ENCODE peak calls at places on chromosomes 3 and 15, in seven cellular contexts. V is mammary epithelial cell, Q is neuronal stem cell, U is fibroblast of lung, N is H9, B is astrocyte, D is DND-41. E is an unnamed sample.

GRCh38 chr3:18443670-18444596 is 18.8 kb upstream of the SATB1 start:
- DNase-seq in V (no peak), Q (no peak), U (peak), N (peak), B (no peak), D (peak), E (peak)

GRCh38 chr3:56957520-56957919 is 102.9 kb upstream of the SPATA12 start:
- DNase-seq in V (no peak), Q (no peak), U (no peak), N (no peak), B (no peak), D (no peak), E (no peak)

GRCh38 chr3:79767194-79767952 is 425 bp downstream of the ROBO1 start:
- DNase-seq in V (no peak), Q (peak), U (peak), N (peak), B (peak), D (no peak), E (peak)

GRCh38 chr3:112395166-112395894 is 62.4 kb downstream of the CD200 start:
- DNase-seq in V (no peak), Q (no peak), U (peak), N (no peak), B (peak), D (no peak), E (no peak)

GRCh38 chr3:112546216-112546759 is 15.5 kb downstream of the ATG3 start:
- DNase-seq in V (peak), Q (no peak), U (peak), N (no peak), B (no peak), D (no peak), E (no peak)

GRCh38 chr15:57477736-57478522 is 101.6 kb downstream of the CGNL1 start:
- DNase-seq in V (no peak), Q (no peak), U (no peak), N (peak), B (no peak), D (no peak), E (peak)

GRCh38 chr3:94405258-94406035 is 342.6 kb downstream of the NSUN3 start:
- DNase-seq in V (peak), Q (no peak), U (peak), N (no peak), B (peak), D (no peak), E (no peak)

GRCh38 chr3:182129745-182130144 is 418.0 kb downstream of the SOX2 start:
- DNase-seq in V (no peak), Q (no peak), U (no peak), N (no peak), B (no peak), D (no peak), E (no peak)

GRCh38 chr3:159293493-159293892 is 491.6 kb downstream of the MFSD1 start:
- DNase-seq in V (no peak), Q (no peak), U (no peak), N (no peak), B (no peak), D (no peak), E (no peak)

GRCh38 chr3:5013021-5013906 is 34.0 kb downstream of the BHLHE40 start:
- DNase-seq in V (peak), Q (no peak), U (peak), N (peak), B (peak), D (no peak), E (no peak)

GRCh38 chr15:39230205-39230916 is 350.5 kb upstream of the THBS1 start:
- DNase-seq in V (no peak), Q (no peak), U (no peak), N (no peak), B (no peak), D (no peak), E (no peak)

GRCh38 chr3:71784914-71785593 is at the start of gene PROK2:
- DNase-seq in V (no peak), Q (peak), U (no peak), N (peak), B (no peak), D (no peak), E (peak)

GRCh38 chr3:149215474-149215873 is 6.2 kb downstream of the CP start:
- DNase-seq in V (no peak), Q (no peak), U (peak), N (no peak), B (peak), D (no peak), E (no peak)

GRCh38 chr15:93474728-93475127 is 385.7 kb upstream of the RGMA start:
- DNase-seq in V (no peak), Q (no peak), U (no peak), N (no peak), B (no peak), D (no peak), E (no peak)

GRCh38 chr3:13600950-13601691 is 52.2 kb downstream of the FBLN2 start:
- DNase-seq in V (peak), Q (no peak), U (peak), N (no peak), B (peak), D (no peak), E (no peak)

GRCh38 chr3:78926523-78926922 is 841.3 kb downstream of the ROBO1 start:
- DNase-seq in V (no peak), Q (no peak), U (peak), N (no peak), B (no peak), D (no peak), E (no peak)

GRCh38 chr3:175111036-175111435 is 251.9 kb downstream of the NAALADL2 start:
- DNase-seq in V (no peak), Q (no peak), U (peak), N (no peak), B (peak), D (no peak), E (no peak)

GRCh38 chr3:13895155-13896105 is 15.6 kb upstream of the WNT7A start:
- DNase-seq in V (peak), Q (peak), U (peak), N (peak), B (peak), D (peak), E (peak)

GRCh38 chr15:34783986-34784385 is 11.4 kb downstream of the ACTC1 start:
- DNase-seq in V (no peak), Q (no peak), U (no peak), N (no peak), B (no peak), D (no peak), E (no peak)

GRCh38 chr3:94336076-94336741 is 273.3 kb downstream of the NSUN3 start:
- DNase-seq in V (peak), Q (peak), U (peak), N (peak), B (peak), D (no peak), E (no peak)

GRCh38 chr15:39472661-39473657 is 107.9 kb upstream of the THBS1 start:
- DNase-seq in V (no peak), Q (no peak), U (peak), N (no peak), B (peak), D (no peak), E (peak)

GRCh38 chr3:46627078-46627477 is 14.8 kb downstream of the FAM240A start:
- DNase-seq in V (no peak), Q (no peak), U (no peak), N (no peak), B (no peak), D (no peak), E (no peak)

GRCh38 chr3:29178809-29179793 is 101.8 kb upstream of the RBMS3 start:
- DNase-seq in V (no peak), Q (no peak), U (peak), N (no peak), B (peak), D (no peak), E (no peak)

GRCh38 chr3:13504161-13504831 is 24.2 kb downstream of the HDAC11 start:
- DNase-seq in V (no peak), Q (no peak), U (peak), N (no peak), B (no peak), D (no peak), E (peak)

GRCh38 chr15:92822216-92823144 is 77.6 kb upstream of the CHD2 start:
- DNase-seq in V (no peak), Q (no peak), U (peak), N (no peak), B (no peak), D (no peak), E (no peak)

GRCh38 chr3:171704002-171704401 is 106.3 kb downstream of the PLD1 start:
- DNase-seq in V (peak), Q (no peak), U (peak), N (peak), B (peak), D (peak), E (no peak)

GRCh38 chr3:197711973-197712707 is 24.6 kb downstream of the RUBCN start:
- DNase-seq in V (peak), Q (peak), U (peak), N (peak), B (peak), D (peak), E (peak)

GRCh38 chr3:183253364-183253960 is 409 bp downstream of the B3GNT5 start:
- DNase-seq in V (no peak), Q (no peak), U (peak), N (no peak), B (peak), D (no peak), E (peak)

GRCh38 chr3:113607219-113607596 is 74.9 kb downstream of the SIDT1 start:
- DNase-seq in V (no peak), Q (no peak), U (no peak), N (no peak), B (no peak), D (no peak), E (no peak)

GRCh38 chr15:53072077-53072476 is 281.9 kb upstream of the ONECUT1 start:
- DNase-seq in V (peak), Q (peak), U (peak), N (peak), B (peak), D (peak), E (no peak)

GRCh38 chr3:71393093-71393492 is 190.4 kb downstream of the FOXP1 start:
- DNase-seq in V (peak), Q (no peak), U (peak), N (no peak), B (peak), D (no peak), E (no peak)

GRCh38 chr3:121552379-121552778 is 6.6 kb upstream of the POLQ start:
- DNase-seq in V (no peak), Q (no peak), U (no peak), N (no peak), B (no peak), D (no peak), E (no peak)

GRCh38 chr3:71244153-71245051 is 339.1 kb downstream of the FOXP1 start:
- DNase-seq in V (no peak), Q (no peak), U (peak), N (no peak), B (no peak), D (no peak), E (no peak)

GRCh38 chr3:184235381-184236032 is 6.1 kb downstream of the VWA5B2 start:
- DNase-seq in V (no peak), Q (no peak), U (no peak), N (no peak), B (no peak), D (no peak), E (no peak)

GRCh38 chr3:13308406-13308805 is 111.7 kb downstream of the NUP210 start:
- DNase-seq in V (peak), Q (peak), U (peak), N (peak), B (peak), D (peak), E (peak)

GRCh38 chr15:101379647-101380046 is 84.6 kb upstream of the SNRPA1 start:
- DNase-seq in V (no peak), Q (no peak), U (no peak), N (no peak), B (no peak), D (no peak), E (peak)

GRCh38 chr3:46615976-46616375 is 3.7 kb downstream of the FAM240A start:
- DNase-seq in V (no peak), Q (no peak), U (no peak), N (no peak), B (no peak), D (no peak), E (no peak)

GRCh38 chr3:184635774-184636173 is 74.2 kb downstream of the EPHB3 start:
- DNase-seq in V (no peak), Q (no peak), U (no peak), N (no peak), B (no peak), D (no peak), E (no peak)

DNA sequence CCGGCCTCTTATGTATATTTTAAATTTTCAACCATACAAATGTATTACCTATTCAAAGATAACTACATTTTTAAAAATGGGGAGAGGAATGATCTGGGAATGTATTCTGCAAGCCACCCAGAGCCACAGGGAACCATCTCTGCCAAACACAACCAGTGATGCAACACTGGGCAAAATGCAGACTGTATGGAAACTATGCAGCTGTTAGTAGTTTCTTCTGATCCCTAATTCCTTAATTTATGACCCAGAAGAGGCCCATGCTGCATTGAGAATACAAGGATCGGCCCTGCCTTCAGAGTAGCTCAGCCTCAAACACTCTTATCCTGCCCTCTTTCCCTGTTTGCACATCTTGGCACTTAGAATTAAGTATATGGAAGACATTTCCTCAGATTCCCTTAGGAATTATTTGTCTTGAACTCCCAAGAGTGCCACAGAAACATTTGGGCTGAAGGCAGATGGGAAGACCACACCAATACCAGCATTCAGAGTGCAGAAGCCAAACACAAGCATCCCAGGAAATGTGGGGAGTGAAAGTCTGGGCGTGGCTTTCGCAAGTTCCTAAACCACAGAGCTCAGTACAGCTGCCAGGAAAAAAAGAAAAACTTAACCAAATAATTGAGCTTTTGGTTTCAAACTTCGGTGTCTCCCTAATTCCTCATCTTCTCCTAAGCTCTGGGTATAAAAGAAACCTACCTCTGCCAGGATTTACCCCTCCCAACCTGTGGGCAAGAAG is 5.3 kb downstream of the SNUPN start:
- DNase-seq in V (peak), Q (no peak), U (peak), N (no peak), B (peak), D (no peak), E (no peak)
- H3K9ac ChIP-seq in V (peak), Q (no peak), U (peak), N (no peak), B (peak), D (no peak), E (no peak)

DNA sequence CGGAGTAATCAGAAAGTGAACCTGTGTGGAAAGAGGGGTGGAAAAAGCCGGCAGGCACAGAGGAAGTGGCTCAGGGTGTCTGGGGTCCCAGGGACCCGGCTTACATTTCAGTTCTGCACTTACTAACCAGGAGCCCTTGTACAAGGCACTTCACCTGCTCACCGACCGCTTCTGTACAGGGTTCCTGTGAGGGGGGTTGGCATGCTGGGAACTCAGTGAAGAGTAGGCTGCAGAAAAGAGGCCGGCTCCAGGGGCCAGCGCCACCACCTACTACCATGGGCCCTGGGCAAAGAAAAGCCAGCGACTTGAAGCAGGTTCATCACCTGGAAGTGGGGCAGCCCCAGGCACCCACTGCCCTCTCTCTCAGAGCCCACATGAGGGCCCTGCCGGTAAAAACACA is 6.2 kb downstream of the STIMATE start:
- DNase-seq in V (no peak), Q (no peak), U (no peak), N (no peak), B (no peak), D (no peak), E (no peak)
- H3K9ac ChIP-seq in V (no peak), Q (no peak), U (no peak), N (no peak), B (no peak), D (no peak), E (no peak)

GRCh38 chr3:178435575-178435974 is 100.7 kb upstream of the KCNMB2 start:
- DNase-seq in V (no peak), Q (no peak), U (no peak), N (no peak), B (no peak), D (no peak), E (no peak)
- H3K9ac ChIP-seq in V (no peak), Q (no peak), U (no peak), N (no peak), B (no peak), D (no peak), E (no peak)

GRCh38 chr15:98856540-98856907 is 151.1 kb downstream of the PGPEP1L start:
- DNase-seq in V (no peak), Q (no peak), U (peak), N (no peak), B (peak), D (no peak), E (no peak)

GRCh38 chr15:98854496-98854895 is 153.1 kb downstream of the PGPEP1L start:
- DNase-seq in V (no peak), Q (no peak), U (no peak), N (no peak), B (no peak), D (no peak), E (peak)

GRCh38 chr15:98855067-98855814 is 152.4 kb downstream of the PGPEP1L start:
- DNase-seq in V (no peak), Q (no peak), U (no peak), N (no peak), B (no peak), D (no peak), E (no peak)

GRCh38 chr15:98853593-98854420 is 153.8 kb downstream of the PGPEP1L start:
- DNase-seq in V (peak), Q (no peak), U (no peak), N (no peak), B (no peak), D (no peak), E (peak)

DNA sequence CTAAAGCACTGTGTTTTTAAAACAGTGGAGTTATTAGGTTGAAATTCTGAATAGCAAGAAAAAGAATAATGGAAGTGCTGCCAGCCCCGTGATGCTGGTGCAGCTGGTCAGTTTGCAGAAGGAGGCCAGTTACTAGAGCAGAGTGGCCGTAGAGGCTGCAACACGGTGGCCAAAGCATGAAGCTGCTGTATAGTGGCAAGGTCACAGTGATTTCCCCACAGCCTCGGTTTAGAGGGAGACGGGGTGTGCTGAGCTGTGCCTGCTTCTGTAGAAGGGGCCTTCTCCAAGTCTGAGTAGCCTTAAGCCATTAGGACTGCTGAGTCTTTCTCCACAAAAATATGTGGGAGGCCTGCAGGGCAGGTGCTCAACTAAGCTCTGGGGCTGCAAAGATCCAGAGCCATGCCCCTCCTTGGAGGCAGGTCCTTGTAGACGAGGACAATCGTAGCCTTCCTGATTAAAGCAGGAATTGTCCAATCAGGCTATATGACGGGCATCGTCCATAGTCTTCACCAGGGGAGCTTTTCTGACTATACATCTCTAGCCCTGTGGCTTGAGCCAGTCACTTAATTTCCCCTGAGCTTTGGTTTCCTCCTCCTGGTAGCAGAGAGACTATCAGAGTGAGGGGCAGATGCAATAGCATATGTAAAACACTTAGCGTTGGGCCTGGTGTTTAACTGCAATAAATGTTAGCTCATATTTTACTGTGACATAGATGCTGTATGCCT is 151.6 kb downstream of the PGPEP1L start:
- DNase-seq in V (no peak), Q (no peak), U (no peak), N (no peak), B (no peak), D (no peak), E (no peak)
- H3K9ac ChIP-seq in V (no peak), Q (no peak), U (no peak), N (no peak), B (peak), D (no peak), E (no peak)

DNA sequence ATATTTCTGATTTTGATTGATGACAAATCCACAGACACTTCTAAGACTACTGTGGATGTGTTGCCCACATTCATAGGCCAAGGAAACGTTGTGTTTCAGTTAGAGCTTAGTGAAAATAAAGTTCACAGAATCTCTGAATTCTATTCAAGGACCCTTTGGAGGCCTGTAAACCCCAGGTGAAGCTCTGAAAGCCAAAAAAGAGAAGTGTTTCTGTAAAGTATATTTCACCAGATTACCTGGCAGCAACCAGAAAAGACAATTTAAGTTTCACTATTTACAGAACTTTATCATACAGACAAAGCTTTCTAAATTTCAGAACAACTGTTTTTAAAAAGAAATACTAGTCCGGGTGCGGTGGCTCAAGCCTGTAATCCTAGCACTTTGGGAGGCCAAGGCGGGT is 2.6 kb downstream of the CLPX start:
- DNase-seq in V (no peak), Q (no peak), U (no peak), N (no peak), B (no peak), D (no peak), E (no peak)
- H3K9ac ChIP-seq in V (no peak), Q (no peak), U (no peak), N (no peak), B (no peak), D (peak), E (no peak)